ENCODE peak calls at places on chromosomes 11 and 22, in four cellular contexts. Q, F, B and W are unnamed samples.
A peak's percentile ranks its signal among the peaks of the same experiment; 100 is the strongest.

GRCh38 chr11:44949160-44950035 is 1.3 kb downstream of the TP53I11 start:
- DNase-seq in B (peak; percentile 66), F (peak; percentile 48), Q (no peak), W (peak; percentile 88)

GRCh38 chr11:34205326-34206035 is 100.1 kb downstream of the NAT10 start:
- DNase-seq in F (no peak), Q (no peak), B (no peak), W (no peak)

GRCh38 chr22:33111491-33111890 is 53.3 kb upstream of the SYN3 start:
- DNase-seq in B (peak; percentile 75), Q (no peak), F (no peak), W (no peak)

GRCh38 chr11:123100378-123101085 is 38.6 kb upstream of the HSPA8 start:
- DNase-seq in F (peak; percentile 35), B (no peak), Q (no peak), W (no peak)

GRCh38 chr22:49016909-49017768 is 810.5 kb downstream of the BRD1 start:
- DNase-seq in B (no peak), F (no peak), Q (no peak), W (no peak)

GRCh38 chr22:38967451-38968450 is 10.3 kb downstream of the APOBEC3A start:
- DNase-seq in F (no peak), Q (no peak), B (peak; percentile 17), W (no peak)

GRCh38 chr11:8038393-8038792 is 42.6 kb upstream of the TUB start:
- DNase-seq in B (no peak), Q (no peak), F (no peak), W (peak; percentile 76)

GRCh38 chr11:63961608-63962412 is 12.6 kb upstream of the COX8A start:
- DNase-seq in F (peak; percentile 51), Q (no peak), B (peak; percentile 46), W (peak; percentile 29)

GRCh38 chr11:103988595-103988969 is 47.9 kb upstream of the DDI1 start:
- DNase-seq in Q (peak; percentile 50), F (no peak), B (no peak), W (no peak)

GRCh38 chr11:83521647-83522596 is 235.8 kb upstream of the CCDC90B start:
- DNase-seq in Q (no peak), B (no peak), F (no peak), W (peak; percentile 57)

GRCh38 chr11:96311120-96311568 is 31.9 kb downstream of the MAML2 start:
- DNase-seq in F (no peak), Q (no peak), B (peak; percentile 44), W (no peak)

GRCh38 chr11:48064306-48064705 is 83.9 kb downstream of the PTPRJ start:
- DNase-seq in Q (peak; percentile 71), F (no peak), B (no peak), W (no peak)

GRCh38 chr11:133163463-133164419 is 368.6 kb downstream of the OPCML start:
- DNase-seq in F (peak; percentile 23), B (peak; percentile 61), Q (peak; percentile 15), W (peak; percentile 62)

GRCh38 chr22:46637711-46638600 is 17.8 kb downstream of the GRAMD4 start:
- DNase-seq in F (no peak), B (no peak), Q (no peak), W (no peak)

GRCh38 chr11:9756461-9756860 is 92.6 kb downstream of the SWAP70 start:
- DNase-seq in F (no peak), Q (no peak), B (peak; percentile 57), W (no peak)

GRCh38 chr11:789951-790350 is at the start of gene CEND1:
- DNase-seq in Q (no peak), F (no peak), B (peak; percentile 32), W (peak; percentile 79)
- H3K4me3 ChIP-seq in Q (peak within 1 kb of the TSS; percentile 57), F (no peak within 1 kb of the TSS), B (no peak within 1 kb of the TSS), W (peak within 1 kb of the TSS; percentile 19)

GRCh38 chr11:11068113-11068512 is 210.3 kb upstream of the ZBED5 start:
- DNase-seq in F (no peak), B (no peak), Q (no peak), W (no peak)

GRCh38 chr11:11072067-11072466 is 214.2 kb upstream of the ZBED5 start:
- DNase-seq in F (no peak), Q (no peak), B (peak; percentile 79), W (no peak)

GRCh38 chr11:11069741-11070550 is 212.1 kb upstream of the ZBED5 start:
- DNase-seq in Q (no peak), B (no peak), F (no peak), W (peak; percentile 45)

GRCh38 chr11:11071483-11071882 is 213.6 kb upstream of the ZBED5 start:
- DNase-seq in F (no peak), B (no peak), Q (no peak), W (no peak)

GRCh38 chr11:11070976-11071375 is 213.1 kb upstream of the ZBED5 start:
- DNase-seq in B (no peak), F (no peak), Q (no peak), W (no peak)
- H3K27ac ChIP-seq in B (no peak overlapping the region), F (no peak overlapping the region), Q (no peak overlapping the region), W (no peak overlapping the region)

GRCh38 chr11:70914496-70914895 is 337.9 kb downstream of the SHANK2 start:
- DNase-seq in F (no peak), B (no peak), Q (no peak), W (no peak)

GRCh38 chr11:70908223-70908622 is 344.2 kb downstream of the SHANK2 start:
- DNase-seq in Q (no peak), F (no peak), B (no peak), W (no peak)

GRCh38 chr11:70913715-70914231 is 338.6 kb downstream of the SHANK2 start:
- DNase-seq in B (no peak), F (no peak), Q (no peak), W (peak; percentile 78)

GRCh38 chr11:70912226-70912840 is 340.0 kb downstream of the SHANK2 start:
- DNase-seq in B (no peak), Q (no peak), F (no peak), W (no peak)

DNA sequence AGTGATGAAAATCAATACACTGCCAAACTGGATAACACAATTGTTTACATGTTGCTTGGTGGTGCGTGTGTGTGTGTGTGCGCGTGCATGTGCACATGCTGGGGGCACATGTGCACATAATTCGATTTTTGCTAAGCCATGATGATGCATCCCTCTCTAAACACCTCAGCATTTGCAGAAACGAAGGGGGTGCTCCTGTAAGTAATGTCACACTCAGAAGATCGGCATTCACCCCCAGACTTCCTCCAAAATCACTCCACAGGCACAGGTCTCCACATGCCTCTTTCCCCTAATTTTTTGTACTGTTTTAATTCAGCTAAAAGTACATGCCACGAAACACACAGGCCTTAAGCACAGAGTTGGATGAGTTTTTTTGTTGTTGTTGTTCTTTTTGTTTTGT is 341.5 kb downstream of the SHANK2 start:
- DNase-seq in B (no peak), F (no peak), Q (no peak), W (no peak)
- H3K4me3 ChIP-seq in B (no peak overlapping the region), F (no peak overlapping the region), Q (no peak overlapping the region), W (no peak overlapping the region)

GRCh38 chr11:65636108-65636809 is 1.6 kb upstream of the SIPA1 start:
- DNase-seq in B (no peak), Q (no peak), F (no peak), W (no peak)

GRCh38 chr11:65633390-65634139 is 4.3 kb upstream of the SIPA1 start:
- DNase-seq in Q (no peak), B (no peak), F (no peak), W (no peak)

GRCh38 chr11:65634440-65634839 is 3.5 kb upstream of the SIPA1 start:
- DNase-seq in Q (no peak), B (no peak), F (no peak), W (no peak)

GRCh38 chr11:65634905-65635731 is 2.8 kb upstream of the SIPA1 start:
- DNase-seq in B (no peak), F (no peak), Q (no peak), W (no peak)

DNA sequence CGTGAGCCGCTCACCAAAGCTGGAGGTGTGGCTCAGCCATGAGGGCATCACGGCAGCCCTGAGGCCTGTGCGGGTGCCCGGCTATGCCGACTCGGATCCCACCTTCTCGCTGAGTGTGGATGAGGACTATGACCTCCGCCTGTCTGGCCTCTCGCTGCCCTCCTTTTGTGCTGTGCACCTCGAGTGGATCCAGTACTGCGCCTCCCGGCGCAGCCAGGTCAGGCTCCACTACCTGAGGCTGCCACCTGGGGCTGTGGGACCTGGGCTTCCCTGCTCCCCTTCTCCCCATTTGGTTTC is 3.8 kb upstream of the SIPA1 start:
- DNase-seq in F (no peak), Q (no peak), B (no peak), W (no peak)
- H3K27ac ChIP-seq in F (no peak overlapping the region), Q (no peak overlapping the region), B (no peak overlapping the region), W (no peak overlapping the region)

DNA sequence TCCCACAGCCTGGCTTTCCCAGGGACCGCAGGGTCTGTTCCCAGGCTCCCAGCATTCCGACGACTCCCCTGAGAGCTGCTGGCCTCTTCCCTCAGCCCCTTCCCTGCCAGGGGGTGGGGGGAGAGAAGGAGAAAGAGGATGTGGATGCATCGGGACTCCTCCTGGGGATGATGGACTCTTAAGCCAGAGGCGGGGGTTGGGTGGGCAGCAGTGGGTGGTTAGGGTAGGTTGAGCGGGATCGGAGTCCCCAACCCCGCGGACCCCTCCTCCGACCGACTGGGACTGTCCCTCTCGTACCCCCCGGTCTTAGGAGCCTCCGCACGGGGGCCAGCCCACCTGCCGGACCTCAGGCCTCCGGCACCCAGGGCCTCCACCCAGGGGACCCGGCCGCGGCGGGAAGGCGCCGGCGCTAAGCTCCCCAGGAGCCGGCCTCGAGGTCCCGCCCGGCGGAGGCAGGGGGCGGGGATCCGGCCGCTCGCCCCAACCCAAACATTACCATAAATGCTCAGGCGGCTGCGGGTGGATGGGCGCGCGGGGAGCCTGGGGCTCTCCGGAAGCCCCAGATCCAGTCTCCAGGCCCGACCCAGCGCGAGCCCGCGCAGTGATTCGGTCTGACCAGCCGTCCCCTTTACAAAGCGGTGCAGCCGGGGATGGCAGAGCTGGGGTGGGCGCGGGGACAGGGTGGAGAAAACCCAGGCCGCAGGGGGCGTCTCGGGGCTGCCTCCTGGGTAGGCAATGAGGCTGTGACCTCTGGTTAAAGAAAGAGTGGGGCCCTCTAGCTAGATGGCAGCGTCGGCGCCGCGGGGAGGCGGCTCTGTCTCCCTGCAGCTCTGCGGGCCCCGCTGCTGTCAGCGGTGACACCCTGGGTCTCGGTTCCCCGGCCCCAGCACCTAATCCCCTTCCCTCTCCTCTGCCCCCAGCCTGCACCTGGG is 3.9 kb upstream of the MCAM start:
- DNase-seq in B (peak; percentile 34), Q (no peak), F (peak; percentile 38), W (peak; percentile 71)
- H3K4me3 ChIP-seq in B (peak overlapping the region; percentile 55), Q (peak overlapping the region; percentile 48), F (peak overlapping the region; percentile 1), W (peak overlapping the region; percentile 48)